ENCODE peak calls at places on chromosomes 3 and 15, in six cellular contexts. C, V, G, I, K and Q are unnamed samples.

GRCh38 chr3:183192650-183193300 is 30.2 kb upstream of the LAMP3 start:
- DNase-seq in V (no peak), C (no peak), K (no peak), G (no peak), I (no peak), Q (no peak)

GRCh38 chr15:65532738-65533051 is 2.4 kb downstream of the HACD3 start:
- DNase-seq in V (peak), I (no peak), G (no peak), K (no peak), C (no peak), Q (peak)

GRCh38 chr3:14453841-14454630 is 51.6 kb downstream of the SLC6A6 start:
- DNase-seq in K (no peak), G (no peak), I (no peak), V (no peak), C (no peak), Q (no peak)

GRCh38 chr15:27268923-27269322 is 297.9 kb downstream of the GABRG3 start:
- DNase-seq in G (no peak), V (no peak), C (no peak), I (no peak), K (no peak), Q (no peak)

GRCh38 chr15:93049914-93050534 is 39.0 kb downstream of the RGMA start:
- DNase-seq in V (no peak), C (no peak), K (no peak), I (no peak), G (no peak), Q (no peak)

GRCh38 chr3:175741951-175742350 is 882.8 kb downstream of the NAALADL2 start:
- DNase-seq in C (no peak), G (no peak), I (no peak), K (no peak), V (no peak), Q (peak)

GRCh38 chr3:158573714-158574113 is 2.7 kb downstream of the MLF1 start:
- DNase-seq in V (no peak), K (no peak), C (no peak), G (no peak), I (no peak), Q (peak)

GRCh38 chr15:51030649-51031316 is 63.9 kb downstream of the TNFAIP8L3 start:
- DNase-seq in V (peak), C (no peak), I (no peak), G (peak), K (no peak), Q (peak)

GRCh38 chr3:66010348-66011097 is 28.2 kb downstream of the MAGI1 start:
- DNase-seq in I (no peak), V (no peak), C (no peak), K (no peak), G (no peak), Q (peak)

GRCh38 chr3:179416681-179417080 is 34.6 kb downstream of the GNB4 start:
- DNase-seq in K (no peak), C (no peak), V (no peak), I (no peak), G (no peak), Q (no peak)

GRCh38 chr3:59654953-59655430 is 605.2 kb upstream of the CFAP20DC start:
- DNase-seq in C (no peak), G (no peak), I (no peak), K (no peak), V (no peak), Q (no peak)

GRCh38 chr3:182738583-182739514 is 54.5 kb upstream of the ATP11B start:
- DNase-seq in V (no peak), G (no peak), K (no peak), I (no peak), C (no peak), Q (no peak)

GRCh38 chr3:137105277-137105977 is 147.6 kb downstream of the IL20RB start:
- DNase-seq in K (no peak), C (peak), I (no peak), G (peak), V (peak), Q (peak)

GRCh38 chr3:136740351-136740957 is 11.7 kb downstream of the STAG1 start:
- DNase-seq in K (no peak), I (no peak), G (no peak), V (no peak), C (no peak), Q (no peak)

GRCh38 chr15:66779331-66780009 is 77.4 kb downstream of the SMAD6 start:
- DNase-seq in K (no peak), V (no peak), C (no peak), I (peak), G (no peak), Q (peak)

GRCh38 chr3:3127432-3128010 is 781 bp downstream of the TRNT1 start:
- DNase-seq in K (peak), G (no peak), V (no peak), I (no peak), C (no peak), Q (no peak)

GRCh38 chr3:39809181-39809994 is at the start of gene MYRIP:
- DNase-seq in I (no peak), G (peak), K (no peak), V (no peak), C (peak), Q (peak)

GRCh38 chr3:87287025-87287424 is 10.6 kb upstream of the POU1F1 start:
- DNase-seq in I (no peak), V (no peak), G (no peak), K (no peak), C (no peak), Q (peak)

GRCh38 chr3:141454906-141455602 is 31.8 kb upstream of the RASA2 start:
- DNase-seq in C (no peak), V (peak), G (peak), K (no peak), I (peak), Q (peak)

GRCh38 chr3:172040078-172040975 is 949 bp downstream of the FNDC3B start:
- DNase-seq in G (peak), I (no peak), V (peak), C (peak), K (no peak), Q (peak)

GRCh38 chr3:96576935-96577334 is 237.5 kb upstream of the EPHA6 start:
- DNase-seq in G (no peak), C (no peak), K (no peak), V (no peak), I (no peak), Q (no peak)

GRCh38 chr15:74906193-74906449 is 530 bp downstream of the FAM219B start:
- DNase-seq in V (no peak), I (no peak), K (no peak), C (no peak), G (no peak), Q (no peak)

GRCh38 chr3:146342971-146343370 is 92.1 kb upstream of the PLSCR4 start:
- DNase-seq in K (no peak), I (no peak), C (no peak), G (no peak), V (peak), Q (peak)

GRCh38 chr15:62691008-62691407 is 351.5 kb upstream of the TPM1 start:
- DNase-seq in I (no peak), G (no peak), K (no peak), V (no peak), C (no peak), Q (no peak)
- TF ChIP-seq CTCF in I (no peak), G (no peak), K (no peak), V (no peak), C (no peak), Q (no peak)

GRCh38 chr3:180594631-180595348 is 7.2 kb upstream of the TTC14 start:
- DNase-seq in C (no peak), I (no peak), G (no peak), K (no peak), V (no peak), Q (peak)
- TF ChIP-seq CTCF in C (peak), I (no peak), G (peak), K (no peak), V (peak), Q (peak)

GRCh38 chr3:10340046-10340445 is 19.1 kb upstream of the SEC13 start:
- DNase-seq in C (no peak), V (no peak), K (no peak), G (no peak), I (no peak), Q (no peak)
- TF ChIP-seq CTCF in C (no peak), V (no peak), K (no peak), G (no peak), I (no peak), Q (no peak)

GRCh38 chr3:150925751-150926201 is 20.5 kb upstream of the MINDY4B start:
- DNase-seq in K (no peak), C (peak), I (peak), V (no peak), G (peak), Q (peak)
- TF ChIP-seq CTCF in K (peak), C (peak), I (peak), V (peak), G (peak), Q (peak)

GRCh38 chr15:99366013-99366412 is 114.7 kb downstream of the LRRC28 start:
- DNase-seq in C (no peak), V (no peak), G (no peak), K (no peak), I (no peak), Q (no peak)

GRCh38 chr15:99368743-99369142 is 117.5 kb downstream of the LRRC28 start:
- DNase-seq in C (no peak), K (no peak), I (no peak), G (no peak), V (no peak), Q (no peak)

GRCh38 chr15:99369250-99369649 is 118.0 kb downstream of the LRRC28 start:
- DNase-seq in C (no peak), G (no peak), V (no peak), I (no peak), K (no peak), Q (no peak)

DNA sequence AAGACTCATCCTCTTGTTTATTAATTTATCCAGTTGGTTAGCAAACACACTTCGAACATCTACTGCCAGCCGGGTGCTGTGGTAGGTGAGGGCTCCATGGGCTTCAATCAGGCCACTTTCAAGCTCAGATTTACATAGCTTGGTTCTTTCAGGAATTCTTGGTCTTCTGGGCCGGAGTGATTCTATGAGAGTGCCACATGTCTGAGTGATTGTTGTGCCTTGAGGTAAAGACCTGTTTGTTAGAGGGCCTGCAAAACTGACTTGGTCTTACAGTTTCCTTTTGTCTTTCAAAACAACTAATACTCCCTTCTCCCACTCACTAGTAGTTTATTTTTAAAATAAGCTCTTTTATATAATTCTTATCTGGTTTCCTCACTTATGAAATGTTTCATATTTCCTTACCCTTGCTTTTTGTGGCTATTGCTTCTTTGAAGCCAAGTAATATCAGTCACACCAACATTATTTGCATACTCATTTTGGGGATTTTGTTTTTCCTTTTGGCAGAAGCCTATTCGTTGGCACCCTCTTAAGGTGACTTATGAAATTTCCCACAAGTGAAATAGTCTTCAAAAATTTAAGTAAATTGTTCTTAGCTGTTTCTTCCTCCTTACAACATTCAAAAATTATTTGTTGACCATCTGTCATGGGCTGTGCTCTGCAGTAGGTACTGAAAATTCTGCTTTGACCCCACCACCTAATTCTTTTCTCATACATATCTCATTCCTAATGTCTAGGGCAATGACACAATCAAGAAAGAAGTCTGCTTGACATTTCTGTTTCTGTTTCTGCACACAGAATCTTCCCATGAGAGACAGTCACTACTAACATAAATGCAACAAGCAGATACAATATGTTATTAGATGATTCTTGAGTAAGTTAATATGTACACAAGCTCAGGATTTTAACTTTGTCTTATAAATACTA is 120.2 kb downstream of the LRRC28 start:
- DNase-seq in K (no peak), I (no peak), C (no peak), G (no peak), V (no peak), Q (peak)
- TF ChIP-seq CTCF in K (no peak), I (no peak), C (no peak), G (no peak), V (no peak), Q (peak)